ENCODE peak calls at places on chromosomes 11 and 22, in five cellular contexts. W is ovary, H is psoas muscle, K is mammary epithelial cell, C is WERI-Rb-1. V is an unnamed sample.

GRCh38 chr11:36216061-36216615 is 73.1 kb downstream of the COMMD9 start:
- DNase-seq in W (no peak), K (no peak), C (no peak), H (no peak), V (no peak)

GRCh38 chr11:115741376-115741775 is 237.2 kb upstream of the CADM1 start:
- DNase-seq in C (no peak), W (no peak), H (no peak), K (peak; percentile 32), V (peak; percentile 61)

GRCh38 chr11:27545946-27546345 is 39.4 kb upstream of the LIN7C start:
- DNase-seq in C (peak; percentile 27), K (no peak), H (no peak), W (no peak), V (no peak)

GRCh38 chr11:35305670-35306382 is 113.5 kb downstream of the SLC1A2 start:
- DNase-seq in C (peak; percentile 16), W (peak; percentile 17), H (no peak), K (no peak), V (peak; percentile 47)

GRCh38 chr11:118305726-118306125 is 1.2 kb downstream of the CD3E start:
- DNase-seq in W (no peak), C (no peak), K (no peak), H (no peak), V (no peak)

GRCh38 chr22:40685406-40685805 is 6.1 kb downstream of the MCHR1 start:
- DNase-seq in H (no peak), K (no peak), W (no peak), C (no peak), V (no peak)

GRCh38 chr11:94776351-94777321 is 8.5 kb downstream of the AMOTL1 start:
- DNase-seq in C (no peak), W (no peak), K (peak; percentile 72), H (peak; percentile 42), V (peak; percentile 60)

GRCh38 chr11:75334976-75335375 is 16.5 kb downstream of the ARRB1 start:
- DNase-seq in K (no peak), C (no peak), W (no peak), H (no peak), V (no peak)

GRCh38 chr11:118715837-118716260 is 36.4 kb upstream of the TREH start:
- DNase-seq in H (no peak), C (peak; percentile 58), K (no peak), W (peak; percentile 36), V (no peak)

GRCh38 chr22:31160328-31160978 is 471 bp downstream of the RNF185 start:
- DNase-seq in C (no peak), W (no peak), K (no peak), H (no peak), V (no peak)

GRCh38 chr11:69335010-69335409 is 41.1 kb downstream of the MYEOV start:
- DNase-seq in H (no peak), W (no peak), C (no peak), K (no peak), V (no peak)

GRCh38 chr11:49377978-49378377 is 169.6 kb upstream of the FOLH1 start:
- DNase-seq in C (no peak), W (no peak), H (no peak), K (no peak), V (no peak)

GRCh38 chr11:11748706-11749365 is 92.9 kb upstream of the USP47 start:
- DNase-seq in C (no peak), K (peak; percentile 54), W (no peak), H (no peak), V (peak; percentile 50)

GRCh38 chr11:21414928-21415327 is 745.5 kb downstream of the NELL1 start:
- DNase-seq in H (no peak), K (no peak), C (no peak), W (no peak), V (no peak)

GRCh38 chr11:17722000-17722643 is 2.8 kb downstream of the MYOD1 start:
- DNase-seq in W (no peak), C (peak; percentile 82), H (no peak), K (no peak), V (peak; percentile 40)

GRCh38 chr11:75151346-75152047 is 590 bp downstream of the SLCO2B1 start:
- DNase-seq in W (no peak), H (no peak), C (no peak), K (no peak), V (no peak)

GRCh38 chr22:35467788-35468187 is 67.8 kb downstream of the MCM5 start:
- DNase-seq in C (peak; percentile 52), H (peak; percentile 76), K (peak; percentile 29), W (peak; percentile 74), V (peak; percentile 61)

GRCh38 chr22:32325416-32325801 is 32.3 kb upstream of the RFPL3 start:
- DNase-seq in C (peak; percentile 30), H (no peak), W (no peak), K (no peak), V (no peak)

GRCh38 chr11:57071829-57072228 is 83.1 kb downstream of the OR5AK2 start:
- DNase-seq in H (no peak), W (no peak), C (no peak), K (peak; percentile 13), V (peak; percentile 3)

GRCh38 chr22:19818264-19819208 is 36.1 kb downstream of the GNB1L start:
- DNase-seq in K (no peak), H (no peak), W (no peak), C (peak; percentile 6), V (no peak)

GRCh38 chr11:47051217-47051616 is 114.7 kb downstream of the CSTPP1 start:
- DNase-seq in C (no peak), H (peak; percentile 15), K (peak; percentile 14), W (no peak), V (peak; percentile 38)

GRCh38 chr11:75598900-75599299 is 36.8 kb downstream of the SERPINH1 start:
- DNase-seq in C (no peak), H (no peak), W (no peak), K (no peak), V (no peak)

GRCh38 chr22:46030241-46030880 is 53.4 kb upstream of the WNT7B start:
- DNase-seq in C (no peak), H (no peak), W (peak; percentile 22), K (no peak), V (no peak)

GRCh38 chr11:95444309-95445202 is 213.6 kb upstream of the SESN3 start:
- DNase-seq in H (no peak), W (no peak), K (peak; percentile 73), C (no peak), V (no peak)

GRCh38 chr11:10072841-10073240 is 221.2 kb downstream of the SBF2 start:
- DNase-seq in K (peak; percentile 14), W (no peak), C (no peak), H (no peak), V (peak; percentile 52)

GRCh38 chr11:91163619-91164451 is 941.0 kb upstream of the CHORDC1 start:
- DNase-seq in W (no peak), K (peak; percentile 49), C (no peak), H (no peak), V (no peak)

GRCh38 chr22:24107668-24108067 is 73.6 kb upstream of the SUSD2 start:
- DNase-seq in H (peak; percentile 89), W (peak; percentile 87), C (no peak), K (peak; percentile 53), V (peak; percentile 97)

GRCh38 chr11:64880240-64881001 is 2.0 kb upstream of the EHD1 start:
- DNase-seq in H (peak; percentile 48), K (no peak), W (no peak), C (no peak), V (no peak)
- H3K4me3 ChIP-seq in H (no peak overlapping the region), K (no peak overlapping the region), W (no peak overlapping the region), C (no peak overlapping the region), V (no peak overlapping the region)

GRCh38 chr11:893008-893654 is 17.5 kb downstream of the CHID1 start:
- DNase-seq in H (no peak), K (no peak), C (no peak), W (no peak), V (no peak)

GRCh38 chr11:889686-890475 is 20.7 kb downstream of the CHID1 start:
- DNase-seq in W (no peak), K (no peak), H (no peak), C (peak; percentile 65), V (no peak)

GRCh38 chr11:892106-892505 is 18.5 kb downstream of the CHID1 start:
- DNase-seq in H (no peak), K (no peak), W (no peak), C (no peak), V (no peak)

GRCh38 chr11:889261-889660 is 21.3 kb downstream of the CHID1 start:
- DNase-seq in H (no peak), K (no peak), C (peak; percentile 92), W (no peak), V (no peak)

DNA sequence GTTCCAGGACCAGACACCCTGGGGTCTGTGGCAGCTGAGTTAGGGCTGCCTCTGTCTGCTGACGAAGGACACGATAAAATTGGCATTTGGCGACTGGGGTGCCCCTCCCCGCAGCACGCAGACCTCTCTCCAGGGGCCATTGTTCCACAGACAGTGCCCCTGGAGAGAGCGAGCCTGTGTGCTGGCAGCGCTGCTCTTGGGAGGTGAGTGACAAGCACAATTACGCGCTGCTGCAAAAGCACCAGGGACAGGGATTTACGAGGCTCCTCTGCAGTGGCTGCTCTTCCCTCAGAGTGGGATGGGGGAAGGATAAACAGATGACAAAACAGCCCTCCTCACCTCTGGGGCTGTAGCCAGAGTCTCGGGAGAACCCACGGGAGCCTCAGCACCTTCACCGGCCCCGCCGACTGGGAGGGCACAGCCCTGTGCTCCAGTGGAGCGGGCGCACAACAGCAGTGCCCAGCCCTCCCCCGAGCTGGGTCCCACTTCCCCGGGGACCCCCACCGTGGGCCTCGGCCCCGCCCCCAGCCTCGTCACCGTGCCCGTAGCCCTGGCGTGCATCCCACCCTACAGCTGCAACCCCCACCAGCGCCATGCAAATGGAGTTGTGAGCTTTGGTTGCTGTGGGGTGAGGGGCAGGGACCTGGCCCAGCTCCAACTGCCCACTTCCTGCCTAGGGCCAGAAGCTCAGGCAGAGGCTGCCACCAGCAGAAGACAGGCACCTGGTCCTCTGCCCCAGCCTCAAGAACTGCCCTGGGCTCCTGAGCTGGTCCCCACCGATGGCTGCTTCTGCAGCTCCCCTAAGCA is 19.6 kb downstream of the CHID1 start:
- DNase-seq in C (no peak), W (no peak), H (no peak), K (no peak), V (no peak)
- H3K36me3 ChIP-seq in C (peaks cover 17% of the 10 kb centered on the region), W (no peaks in the 10 kb centered on the region), H (no peaks in the 10 kb centered on the region), K (no peaks in the 10 kb centered on the region), V (peaks cover 31% of the 10 kb centered on the region)

GRCh38 chr11:41522391-41522790 is 62.9 kb upstream of the LRRC4C start:
- DNase-seq in C (no peak), K (peak; percentile 92), H (no peak), W (no peak), V (no peak)

GRCh38 chr11:41532413-41532812 is 73.0 kb upstream of the LRRC4C start:
- DNase-seq in W (no peak), C (no peak), H (no peak), K (no peak), V (no peak)

GRCh38 chr11:41522899-41523672 is 63.6 kb upstream of the LRRC4C start:
- DNase-seq in W (no peak), H (no peak), C (no peak), K (peak; percentile 60), V (no peak)

GRCh38 chr11:41527530-41527929 is 68.1 kb upstream of the LRRC4C start:
- DNase-seq in K (no peak), W (no peak), H (no peak), C (no peak), V (no peak)
- H3K9me3 ChIP-seq in K (no peaks in the 10 kb centered on the region), W (no peaks in the 10 kb centered on the region), H (no peaks in the 10 kb centered on the region), C (no peaks in the 10 kb centered on the region), V (no peaks in the 10 kb centered on the region)

GRCh38 chr11:107384136-107384535 is 73.5 kb downstream of the CWF19L2 start:
- DNase-seq in H (no peak), W (no peak), C (no peak), K (no peak), V (no peak)

GRCh38 chr11:107387666-107388065 is 70.0 kb downstream of the CWF19L2 start:
- DNase-seq in C (no peak), K (no peak), H (no peak), W (no peak), V (no peak)

GRCh38 chr11:107385361-107385982 is 72.2 kb downstream of the CWF19L2 start:
- DNase-seq in C (no peak), W (no peak), H (no peak), K (peak; percentile 89), V (no peak)
- H3K4me3 ChIP-seq in C (no peak overlapping the region), W (no peak overlapping the region), H (no peak overlapping the region), K (no peak overlapping the region), V (no peak overlapping the region)

V was measured in MG63.